ENCODE peak calls at places on chromosomes 2 and 18, in six cellular contexts. H is gastrocnemius medialis, K is AG08395, P is kidney tubule cell, O is upper lobe of left lung, B is lower lobe of right lung. N is an unnamed sample.

GRCh38 chr2:7523557-7524210 is 606.5 kb downstream of the RNF144A start:
- DNase-seq in H (no peak), K (peak; percentile 56), B (no peak), P (no peak), O (no peak), N (no peak)

GRCh38 chr18:3217930-3218647 is 1.7 kb downstream of the MYOM1 start:
- DNase-seq in B (no peak), P (peak; percentile 14), O (peak; percentile 24), H (no peak), K (no peak), N (peak; percentile 31)

GRCh38 chr2:197878792-197879191 is 74.4 kb downstream of the PLCL1 start:
- DNase-seq in H (no peak), P (no peak), K (no peak), B (no peak), O (no peak), N (no peak)

GRCh38 chr2:223076573-223076972 is 24.6 kb downstream of the KCNE4 start:
- DNase-seq in K (peak; percentile 74), B (no peak), P (peak; percentile 90), H (no peak), O (no peak), N (no peak)

GRCh38 chr18:62301322-62301721 is 23.8 kb upstream of the TNFRSF11A start:
- DNase-seq in K (no peak), O (no peak), P (no peak), H (no peak), B (no peak), N (no peak)

GRCh38 chr2:143399679-143400078 is 270.5 kb downstream of the ARHGAP15 start:
- DNase-seq in P (no peak), K (no peak), B (no peak), H (no peak), O (no peak), N (no peak)

GRCh38 chr2:57821085-57821484 is 225.5 kb upstream of the VRK2 start:
- DNase-seq in O (no peak), P (no peak), K (no peak), B (no peak), H (no peak), N (no peak)

GRCh38 chr2:31136000-31136399 is 2.2 kb downstream of the GALNT14 start:
- DNase-seq in P (no peak), B (no peak), H (no peak), O (no peak), K (no peak), N (no peak)

GRCh38 chr2:178882666-178883440 is 75.6 kb upstream of the TTN start:
- DNase-seq in K (peak; percentile 48), B (no peak), P (peak; percentile 22), H (no peak), O (no peak), N (no peak)

GRCh38 chr2:191144217-191144616 is 6.6 kb downstream of the STAT4 start:
- DNase-seq in P (no peak), K (no peak), B (no peak), H (no peak), O (no peak), N (no peak)

GRCh38 chr2:639703-640102 is 37.5 kb downstream of the TMEM18 start:
- DNase-seq in O (no peak), P (no peak), H (no peak), B (no peak), K (no peak), N (no peak)

GRCh38 chr2:48912110-48912509 is 156.6 kb upstream of the LHCGR start:
- DNase-seq in P (no peak), K (no peak), O (no peak), B (no peak), H (no peak), N (peak; percentile 10)

GRCh38 chr2:26687785-26688184 is 4.7 kb upstream of the KCNK3 start:
- DNase-seq in P (no peak), K (no peak), O (no peak), H (no peak), B (no peak), N (no peak)

GRCh38 chr2:146214394-146214929 is 1630.4 kb upstream of the ACVR2A start:
- DNase-seq in K (no peak), B (no peak), H (no peak), O (no peak), P (peak; percentile 50), N (no peak)

GRCh38 chr2:45105050-45105582 is 95.9 kb upstream of the SIX2 start:
- DNase-seq in B (no peak), K (no peak), H (no peak), P (no peak), O (no peak), N (no peak)

GRCh38 chr2:9212661-9213411 is 6.2 kb downstream of the ASAP2 start:
- DNase-seq in P (peak; percentile 57), H (no peak), O (no peak), K (no peak), B (no peak), N (no peak)

GRCh38 chr18:46253498-46253897 is 149.3 kb downstream of the HAUS1 start:
- DNase-seq in O (no peak), P (peak; percentile 85), H (no peak), B (no peak), K (peak; percentile 15), N (no peak)

GRCh38 chr2:198913394-198914152 is 544.2 kb downstream of the SATB2 start:
- DNase-seq in O (no peak), H (no peak), B (no peak), K (peak; percentile 8), P (peak; percentile 17), N (no peak)

GRCh38 chr18:784470-785172 is 27.4 kb downstream of the YES1 start:
- DNase-seq in H (no peak), K (no peak), P (no peak), B (no peak), O (no peak), N (no peak)

GRCh38 chr2:161975062-161975812 is 98.8 kb downstream of the DPP4 start:
- DNase-seq in O (no peak), P (peak; percentile 28), B (no peak), H (no peak), K (no peak), N (no peak)

GRCh38 chr2:236507393-236508085 is 62.1 kb upstream of the ACKR3 start:
- DNase-seq in B (peak; percentile 79), H (no peak), P (peak; percentile 81), K (peak; percentile 50), O (peak; percentile 71), N (peak; percentile 8)

GRCh38 chr18:48085781-48086487 is 155.5 kb upstream of the SMAD2 start:
- DNase-seq in O (no peak), K (no peak), H (no peak), B (no peak), P (peak; percentile 37), N (no peak)

GRCh38 chr18:63997606-63998005 is 27.7 kb downstream of the SERPINB8 start:
- DNase-seq in P (peak; percentile 67), H (no peak), B (no peak), O (no peak), K (no peak), N (no peak)

GRCh38 chr18:32093106-32093511 is 1.4 kb downstream of the RNF138 start:
- DNase-seq in B (peak; percentile 70), K (peak; percentile 60), O (peak; percentile 67), H (peak; percentile 15), P (peak; percentile 48), N (no peak)

GRCh38 chr2:72513011-72513410 is 312.8 kb downstream of the EXOC6B start:
- DNase-seq in B (no peak), P (no peak), O (no peak), H (no peak), K (no peak), N (no peak)

GRCh38 chr18:70292628-70293027 is 3.8 kb downstream of the SOCS6 start:
- DNase-seq in H (no peak), O (no peak), K (no peak), B (no peak), P (no peak), N (no peak)

GRCh38 chr18:55878224-55878623 is 290.2 kb upstream of the TCF4 start:
- DNase-seq in K (no peak), H (no peak), B (no peak), P (no peak), O (no peak), N (no peak)

GRCh38 chr2:71151620-71152019 is 21.2 kb downstream of the MPHOSPH10 start:
- DNase-seq in H (no peak), P (no peak), K (no peak), O (no peak), B (no peak), N (no peak)

GRCh38 chr18:73850782-73851181 is 296.9 kb downstream of the FBXO15 start:
- DNase-seq in K (no peak), B (no peak), H (no peak), O (no peak), P (no peak), N (no peak)

GRCh38 chr18:41532344-41533086 is 422.5 kb upstream of the PIK3C3 start:
- DNase-seq in H (no peak), P (peak; percentile 1), B (no peak), K (no peak), O (no peak), N (no peak)